ENCODE peak calls at places on chromosome 22, in five cellular contexts. P, G, H, Y and J are unnamed samples.

GRCh38 chr22:29947410-29948387 is 64.7 kb downstream of the MTMR3 start:
- DNase-seq in G (no peak), H (no peak), P (no peak), Y (no peak), J (no peak)

GRCh38 chr22:29487587-29487986 is 7.6 kb downstream of the NEFH start:
- DNase-seq in P (no peak), G (no peak), Y (no peak), H (no peak), J (no peak)

GRCh38 chr22:30562391-30562790 is 12.1 kb downstream of the GAL3ST1 start:
- DNase-seq in G (no peak), Y (no peak), P (peak; percentile 8), H (no peak), J (no peak)

GRCh38 chr22:30422481-30423295 is 2.9 kb upstream of the MTFP1 start:
- DNase-seq in G (peak; percentile 82), Y (peak; percentile 76), P (peak; percentile 89), H (peak; percentile 90), J (peak; percentile 94)

GRCh38 chr22:39748877-39749276 is 144.7 kb downstream of the ENTHD1 start:
- DNase-seq in H (no peak), G (no peak), Y (no peak), P (no peak), J (no peak)

GRCh38 chr22:41636467-41636866 is 15.4 kb downstream of the XRCC6 start:
- DNase-seq in G (no peak), H (no peak), P (no peak), Y (no peak), J (no peak)

GRCh38 chr22:23395476-23396361 is 184.4 kb downstream of the IGLL1 start:
- DNase-seq in P (no peak), H (peak; percentile 56), G (no peak), Y (no peak), J (no peak)

GRCh38 chr22:27667121-27667843 is 134.3 kb downstream of the MN1 start:
- DNase-seq in G (no peak), Y (no peak), P (no peak), H (no peak), J (no peak)

GRCh38 chr22:45485271-45485670 is 17.4 kb upstream of the FBLN1 start:
- DNase-seq in Y (no peak), H (no peak), P (no peak), G (no peak), J (no peak)

GRCh38 chr22:46576556-46577351 is 39.3 kb upstream of the CELSR1 start:
- DNase-seq in P (no peak), H (peak; percentile 71), Y (no peak), G (peak; percentile 68), J (no peak)

GRCh38 chr22:38716827-38717226 is 11.1 kb downstream of the GTPBP1 start:
- DNase-seq in G (no peak), Y (no peak), P (no peak), H (no peak), J (no peak)

GRCh38 chr22:45212992-45213751 is 27.5 kb downstream of the KIAA0930 start:
- DNase-seq in G (no peak), P (no peak), H (peak; percentile 83), Y (no peak), J (no peak)

GRCh38 chr22:27775698-27776409 is 25.7 kb downstream of the MN1 start:
- DNase-seq in G (no peak), Y (no peak), P (no peak), H (no peak), J (no peak)

GRCh38 chr22:43474161-43475101 is 62.6 kb downstream of the MPPED1 start:
- DNase-seq in P (no peak), G (no peak), H (no peak), Y (no peak), J (no peak)

DNA sequence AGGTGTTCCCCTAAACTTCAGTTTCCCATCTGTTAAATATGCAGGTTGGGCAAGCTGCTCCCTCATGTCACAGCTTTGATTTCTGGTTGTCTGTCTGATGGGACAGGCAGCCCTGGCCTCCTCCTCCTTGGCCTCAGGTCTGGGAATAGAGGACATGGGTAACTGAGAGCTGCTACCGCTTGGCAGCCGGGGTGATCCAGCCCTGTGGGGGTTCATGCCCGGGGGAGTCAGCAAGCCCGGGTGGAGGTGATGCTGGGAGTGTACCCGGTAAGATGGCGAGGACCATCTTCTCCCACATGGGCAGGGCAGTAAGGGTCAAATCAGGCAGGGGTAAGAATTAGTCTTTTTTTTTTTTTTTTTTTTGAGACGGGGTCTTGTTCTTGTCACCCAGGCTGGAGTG is 845.0 kb downstream of the TBC1D22A start:
- DNase-seq in Y (no peak), P (no peak), H (peak; percentile 32), G (no peak), J (no peak)
- H3K9me3 ChIP-seq in Y (peaks cover 53% of the 10 kb centered on the region), P (no peaks in the 10 kb centered on the region), H (no peaks in the 10 kb centered on the region), G (peaks cover 3% of the 10 kb centered on the region), J (no peaks in the 10 kb centered on the region)

GRCh38 chr22:24429411-24430365 is 2.3 kb downstream of the ADORA2A start:
- DNase-seq in P (no peak), Y (no peak), H (peak; percentile 86), G (peak; percentile 84), J (no peak)
- TF ChIP-seq POLR2AphosphoS5 in P (no peak), Y (no peak), H (no peak), G (no peak), J (no peak)

DNA sequence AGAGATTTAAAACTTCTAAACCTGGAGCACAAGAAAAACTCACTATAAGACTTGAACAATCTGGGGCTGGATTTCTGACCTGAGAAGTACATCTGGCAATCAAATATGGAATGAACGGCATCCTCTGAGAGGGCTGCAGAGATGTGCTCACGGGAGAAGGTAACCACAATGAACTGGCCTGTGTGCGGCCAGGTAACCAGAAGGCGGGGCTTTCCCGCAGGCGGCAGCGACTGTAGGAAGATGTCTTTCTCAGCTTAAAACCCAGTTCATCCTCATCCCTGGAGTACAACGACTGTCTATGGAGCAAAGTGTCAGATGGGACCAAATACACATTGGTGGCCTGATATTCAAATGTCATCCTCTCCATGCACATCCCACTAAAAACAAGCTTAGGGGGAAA is 24.5 kb downstream of the MICAL3 start:
- DNase-seq in P (no peak), H (peak; percentile 14), Y (no peak), G (no peak), J (no peak)
- H3K4me3 ChIP-seq in P (peak overlapping the region; percentile 84), H (no peak overlapping the region), Y (peak overlapping the region; percentile 57), G (peak overlapping the region; percentile 77), J (peak overlapping the region; percentile 94)

GRCh38 chr22:48670317-48670716 is 1157.4 kb downstream of the BRD1 start:
- DNase-seq in P (no peak), H (no peak), G (no peak), Y (no peak), J (no peak)
- H3K9me3 ChIP-seq in P (no peaks in the 10 kb centered on the region), H (peaks cover 15% of the 10 kb centered on the region), G (no peaks in the 10 kb centered on the region), Y (peaks cover 14% of the 10 kb centered on the region), J (peaks cover 28% of the 10 kb centered on the region)

DNA sequence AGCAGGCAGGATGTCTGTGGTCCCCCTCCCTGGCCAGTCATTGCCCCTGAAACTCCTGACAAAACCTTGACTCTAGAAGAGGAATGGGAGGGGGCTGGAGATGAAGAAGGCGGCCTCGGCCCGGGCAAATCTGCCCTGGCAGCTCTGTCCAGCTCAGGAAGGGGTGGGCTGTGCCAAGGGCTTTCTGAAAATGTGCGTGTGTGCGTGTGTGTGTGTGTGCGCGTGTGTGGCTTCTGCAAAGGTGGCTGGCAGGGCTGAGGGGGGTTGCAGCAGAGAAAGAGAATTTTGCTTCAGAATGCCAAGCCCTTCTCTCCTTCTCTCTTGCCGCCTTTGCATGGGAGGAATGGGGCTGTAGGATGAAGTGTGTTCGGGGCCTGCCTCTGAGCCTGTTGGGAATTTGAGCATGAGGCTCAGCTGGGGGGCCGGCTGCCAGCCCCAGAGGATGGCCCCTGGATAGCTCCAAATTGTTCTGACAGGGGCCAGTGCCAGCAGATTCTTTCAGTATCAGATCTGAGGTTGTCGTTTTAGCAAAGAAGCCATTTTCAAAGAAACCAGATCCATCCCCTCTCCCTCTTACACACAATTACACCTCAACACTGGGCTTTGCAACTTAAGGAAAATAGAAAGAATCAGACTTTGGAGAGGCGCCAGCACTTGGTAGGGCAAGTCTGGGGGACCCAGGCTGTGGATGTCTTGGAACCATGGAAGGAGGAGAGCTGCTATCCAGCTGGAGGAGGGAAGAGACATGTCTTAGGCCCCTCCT is 3.5 kb downstream of the TIMP3 start:
- DNase-seq in P (no peak), H (no peak), Y (no peak), G (no peak), J (no peak)
- TF ChIP-seq POLR2AphosphoS5 in P (no peak), H (peak; percentile 25), Y (no peak), G (no peak), J (no peak)

DNA sequence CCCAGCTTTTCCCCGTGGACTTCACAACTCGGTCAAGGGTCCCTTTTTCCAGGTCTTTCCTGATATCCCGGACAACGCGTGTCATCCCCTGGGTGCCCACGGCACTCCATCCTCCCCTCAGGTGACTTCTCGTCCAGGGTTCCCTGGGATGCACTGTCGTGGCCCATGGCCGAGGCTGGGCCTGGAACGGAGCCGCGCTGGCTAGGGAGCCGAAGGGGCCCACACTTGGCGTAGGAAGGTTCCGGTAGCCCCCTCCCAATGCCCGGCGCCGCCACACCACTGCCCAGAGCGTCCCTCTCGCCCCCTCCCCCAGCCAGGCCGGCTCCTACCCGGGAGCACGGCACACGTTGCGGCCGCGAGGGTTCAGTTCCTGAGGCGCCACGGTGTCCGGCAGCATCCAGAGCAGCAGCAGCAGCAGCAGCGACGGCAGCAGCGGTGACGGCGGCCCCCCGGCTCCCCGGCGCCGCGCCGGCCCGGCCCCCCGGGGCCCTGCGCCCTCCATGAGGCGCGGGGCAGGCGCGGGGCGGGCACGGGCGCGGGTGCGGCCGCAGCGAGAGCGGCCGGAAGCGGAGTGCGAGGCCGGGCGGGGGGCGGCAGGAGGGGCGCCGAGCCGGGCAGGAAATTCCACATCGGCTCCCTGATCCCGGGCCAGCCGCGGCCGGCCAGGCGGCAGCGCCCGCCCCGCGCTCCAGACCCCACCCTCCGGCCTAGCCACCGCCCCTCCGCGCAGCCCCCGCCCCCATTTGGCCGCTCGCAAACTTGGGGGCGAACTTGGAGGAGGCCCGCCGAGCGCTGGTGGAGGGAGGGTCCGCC is at the start of gene SCARF2:
- DNase-seq in G (no peak), P (no peak), H (peak; percentile 84), Y (peak; percentile 62), J (no peak)
- H3K4me3 ChIP-seq in G (peak within 1 kb of the TSS; percentile 55), P (no peak within 1 kb of the TSS), H (peak within 1 kb of the TSS; percentile 61), Y (peak within 1 kb of the TSS; percentile 50), J (peak within 1 kb of the TSS; percentile 68)

GRCh38 chr22:48186121-48186790 is 1423.8 kb downstream of the TBC1D22A start:
- DNase-seq in H (no peak), G (no peak), P (no peak), Y (peak; percentile 24), J (no peak)
- H3K9me3 ChIP-seq in H (peaks cover 7% of the 10 kb centered on the region), G (no peaks in the 10 kb centered on the region), P (peaks cover 4% of the 10 kb centered on the region), Y (no peaks in the 10 kb centered on the region), J (no peaks in the 10 kb centered on the region)